ENCODE peak calls at places on chromosomes 3 and 15, in six cellular contexts. Z is A549, O is NT2/D1, N is choroid plexus epithelial cell, H is hepatocyte, C is cardiac muscle cell. D is an unnamed sample.

GRCh38 chr3:129007792-129008191 is 6.7 kb downstream of the EFCC1 start:
- DNase-seq in Z (no peak), O (no peak), N (no peak), H (no peak), C (no peak), D (no peak)

GRCh38 chr3:13095408-13095861 is 22.2 kb upstream of the IQSEC1 start:
- DNase-seq in Z (no peak), O (no peak), N (no peak), H (no peak), C (no peak), D (no peak)

GRCh38 chr3:128421966-128422365 is 44.7 kb downstream of the DNAJB8 start:
- DNase-seq in Z (no peak), O (no peak), N (no peak), H (no peak), C (no peak), D (no peak)

GRCh38 chr15:50685976-50686467 is 575 bp downstream of the TRPM7 start:
- DNase-seq in Z (peak), O (peak), N (peak), H (peak), C (peak), D (no peak)

GRCh38 chr3:100006570-100007271 is 107.6 kb downstream of the FILIP1L start:
- DNase-seq in Z (peak), O (no peak), N (peak), H (no peak), C (no peak), D (no peak)

GRCh38 chr3:108389361-108389760 is 93.0 kb downstream of the HHLA2 start:
- DNase-seq in Z (no peak), O (no peak), N (no peak), H (no peak), C (no peak), D (no peak)

GRCh38 chr15:51846463-51847230 is 17.2 kb downstream of the TMOD3 start:
- DNase-seq in Z (peak), O (no peak), N (peak), H (no peak), C (no peak), D (no peak)

GRCh38 chr3:191399918-191400317 is 61.0 kb upstream of the PYDC2 start:
- DNase-seq in Z (no peak), O (no peak), N (no peak), H (no peak), C (no peak), D (no peak)

GRCh38 chr3:155912574-155913190 is 42.2 kb downstream of the GMPS start:
- DNase-seq in Z (no peak), O (no peak), N (peak), H (no peak), C (no peak), D (peak)

GRCh38 chr3:10090181-10090580 is 17.9 kb downstream of the FANCD2OS start:
- DNase-seq in Z (peak), O (no peak), N (no peak), H (peak), C (no peak), D (no peak)

DNA sequence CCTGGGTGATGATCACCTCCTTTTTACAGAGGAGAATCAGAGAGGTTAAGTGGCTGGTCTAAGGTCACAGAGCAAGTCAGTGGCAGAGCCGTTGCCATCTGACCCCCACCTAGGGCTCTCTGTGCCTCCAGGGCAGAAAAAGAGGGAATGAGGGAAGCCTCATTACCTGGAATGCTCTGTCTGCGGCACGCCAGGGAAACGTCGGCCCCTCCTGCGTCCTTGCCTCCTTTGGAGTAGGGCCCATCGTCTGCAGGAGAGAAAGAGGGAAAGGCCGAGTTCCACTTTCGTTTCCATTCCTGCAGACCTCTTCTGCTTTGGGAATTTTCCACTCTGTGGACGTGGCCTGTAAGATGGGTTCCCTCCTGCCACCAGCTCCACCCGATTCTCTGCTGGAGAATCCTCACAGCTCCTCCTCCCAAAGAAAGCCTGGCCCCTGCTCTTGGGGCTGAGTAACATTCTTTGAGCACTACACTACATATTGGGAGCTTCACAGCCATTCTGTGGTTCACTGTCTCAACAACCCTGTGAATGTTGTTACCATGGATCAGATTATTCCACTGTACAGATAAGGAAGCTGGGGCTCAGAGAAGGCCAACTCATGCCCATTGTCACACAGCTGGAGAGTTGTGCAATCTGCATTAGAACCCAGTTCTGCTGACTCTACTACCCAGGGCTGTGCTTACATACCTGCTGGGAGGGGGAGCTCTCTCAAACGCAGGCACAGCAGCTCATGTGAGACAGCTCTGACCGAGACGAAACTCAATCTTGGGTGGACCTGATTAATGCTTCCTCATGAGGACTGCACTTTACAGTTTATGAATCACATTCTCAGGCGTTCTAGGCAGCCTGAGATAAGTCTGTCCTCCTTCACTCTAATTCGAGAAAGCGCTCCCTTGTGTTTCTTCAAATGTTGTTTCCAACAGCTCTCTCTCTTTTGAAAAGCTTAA is 14.2 kb downstream of the GRIP2 start:
- DNase-seq in Z (no peak), O (no peak), N (peak), H (peak), C (no peak), D (no peak)
- H3K4me3 ChIP-seq in Z (no peak), O (no peak), N (no peak), H (no peak), C (no peak), D (no peak)

GRCh38 chr15:96349933-96350292 is 19.4 kb downstream of the NR2F2 start:
- DNase-seq in Z (no peak), O (no peak), N (peak), H (no peak), C (no peak), D (no peak)
- H3K4me3 ChIP-seq in Z (no peak), O (no peak), N (peak), H (no peak), C (no peak), D (no peak)

DNA sequence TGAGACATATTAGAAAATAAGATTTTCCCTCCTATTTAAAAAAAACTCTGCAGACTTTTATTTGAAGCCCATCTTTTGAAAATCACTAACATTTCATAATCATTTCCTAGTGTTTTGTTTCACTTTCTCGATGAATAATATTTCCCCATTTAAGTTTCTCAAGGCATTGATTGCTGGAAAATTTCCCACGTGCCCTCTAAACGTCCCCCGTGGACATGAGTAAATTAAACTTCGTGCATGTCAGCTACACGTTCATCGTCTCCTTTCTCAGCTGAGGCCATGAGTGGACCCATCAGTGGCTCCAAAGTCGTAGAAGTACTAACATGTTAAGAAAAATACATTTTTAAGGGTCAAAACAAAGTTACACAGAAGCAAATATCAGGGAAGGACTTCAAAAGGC is 2.0 kb upstream of the TM2D3 start:
- DNase-seq in Z (no peak), O (no peak), N (no peak), H (no peak), C (no peak), D (no peak)
- H3K4me3 ChIP-seq in Z (no peak), O (no peak), N (no peak), H (no peak), C (no peak), D (no peak)

GRCh38 chr3:24058940-24059705 is 114.0 kb downstream of the NR1D2 start:
- DNase-seq in Z (no peak), O (no peak), N (no peak), H (no peak), C (no peak), D (no peak)

DNA sequence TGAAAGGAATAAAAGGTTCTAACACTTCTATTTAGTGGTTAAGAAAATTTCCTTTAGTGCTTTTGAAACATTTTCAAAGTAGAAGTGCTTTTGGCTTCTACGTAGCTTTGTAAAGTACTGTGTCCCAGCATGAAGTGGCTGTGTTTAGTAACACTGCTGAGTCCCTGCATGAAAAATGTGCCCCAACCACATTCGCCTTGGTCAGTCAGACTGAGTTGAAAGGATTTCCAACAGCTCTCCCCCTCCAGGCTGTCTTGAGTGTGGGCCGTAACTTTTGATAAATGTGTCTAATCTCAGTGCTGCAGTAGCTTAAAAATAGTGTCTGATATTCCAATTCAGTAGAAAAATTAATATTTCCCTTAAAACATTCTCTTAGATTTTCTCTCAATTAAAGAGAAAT is 115.0 kb downstream of the NR1D2 start:
- DNase-seq in Z (no peak), O (peak), N (peak), H (peak), C (peak), D (no peak)
- H3K4me3 ChIP-seq in Z (no peak), O (no peak), N (no peak), H (no peak), C (no peak), D (no peak)

D was measured in skeletal muscle cell.